ENCODE peak calls at places on chromosomes 6 and 20, in four cellular contexts. One of them, this sample, is unnamed.

GRCh38 chr6:106186172-106186571 is 100.0 kb downstream of the PRDM1 start:
- DNase-seq in GM20000: no peak
- DNase-seq in upper lobe of right lung: no peak
- DNase-seq in ascending aorta: no peak
- DNase-seq in this sample: no peak

GRCh38 chr6:9062581-9062980 is 627.2 kb upstream of the SLC35B3 start:
- DNase-seq in ascending aorta: no peak
- DNase-seq in GM20000: no peak
- DNase-seq in upper lobe of right lung: no peak
- DNase-seq in this sample: no peak

GRCh38 chr6:143059616-143060353 is 904 bp upstream of the AIG1 start:
- DNase-seq in ascending aorta: no peak
- DNase-seq in upper lobe of right lung: no peak
- DNase-seq in GM20000: peak; percentile 34
- DNase-seq in this sample: peak; percentile 87

GRCh38 chr6:150453357-150453756 is 84.5 kb downstream of the IYD start:
- DNase-seq in ascending aorta: no peak
- DNase-seq in GM20000: no peak
- DNase-seq in upper lobe of right lung: no peak
- DNase-seq in this sample: no peak

GRCh38 chr20:44532981-44533331 is 11.1 kb upstream of the SERINC3 start:
- DNase-seq in GM20000: no peak
- DNase-seq in upper lobe of right lung: no peak
- DNase-seq in ascending aorta: no peak
- DNase-seq in this sample: no peak

GRCh38 chr20:40692240-40693011 is 3.4 kb upstream of the MAFB start:
- DNase-seq in upper lobe of right lung: no peak
- DNase-seq in ascending aorta: no peak
- DNase-seq in GM20000: no peak
- DNase-seq in this sample: no peak

GRCh38 chr20:868279-868678 is 34.8 kb downstream of the FAM110A start:
- DNase-seq in ascending aorta: no peak
- DNase-seq in GM20000: no peak
- DNase-seq in upper lobe of right lung: no peak
- DNase-seq in this sample: no peak

GRCh38 chr20:59611286-59611685 is 6.9 kb downstream of the PHACTR3 start:
- DNase-seq in upper lobe of right lung: no peak
- DNase-seq in GM20000: no peak
- DNase-seq in ascending aorta: no peak
- DNase-seq in this sample: no peak

GRCh38 chr6:132404736-132405135 is 3.5 kb upstream of the MOXD1 start:
- DNase-seq in GM20000: no peak
- DNase-seq in upper lobe of right lung: no peak
- DNase-seq in ascending aorta: no peak
- DNase-seq in this sample: no peak

GRCh38 chr20:16821211-16822089 is 73.3 kb downstream of the OTOR start:
- DNase-seq in upper lobe of right lung: no peak
- DNase-seq in ascending aorta: no peak
- DNase-seq in GM20000: peak; percentile 38
- DNase-seq in this sample: peak; percentile 39

GRCh38 chr6:123965894-123966293 is 162.2 kb downstream of the NKAIN2 start:
- DNase-seq in upper lobe of right lung: no peak
- DNase-seq in GM20000: no peak
- DNase-seq in ascending aorta: no peak
- DNase-seq in this sample: peak; percentile 34

GRCh38 chr20:8153281-8153908 is 21.3 kb downstream of the PLCB1 start:
- DNase-seq in GM20000: no peak
- DNase-seq in upper lobe of right lung: no peak
- DNase-seq in ascending aorta: no peak
- DNase-seq in this sample: no peak

GRCh38 chr6:95384988-95385387 is 192.3 kb upstream of the MANEA start:
- DNase-seq in GM20000: no peak
- DNase-seq in ascending aorta: no peak
- DNase-seq in upper lobe of right lung: peak; percentile 47
- DNase-seq in this sample: no peak

GRCh38 chr20:46648903-46649649 is 2.2 kb downstream of the SLC13A3 start:
- DNase-seq in upper lobe of right lung: no peak
- DNase-seq in GM20000: no peak
- DNase-seq in ascending aorta: no peak
- DNase-seq in this sample: no peak

GRCh38 chr6:3868544-3868943 is 19.4 kb downstream of the FAM50B start:
- DNase-seq in ascending aorta: no peak
- DNase-seq in upper lobe of right lung: no peak
- DNase-seq in GM20000: no peak
- DNase-seq in this sample: no peak

GRCh38 chr20:39269031-39269461 is 306.9 kb downstream of the DHX35 start:
- DNase-seq in upper lobe of right lung: peak; percentile 76
- DNase-seq in GM20000: peak; percentile 61
- DNase-seq in ascending aorta: no peak
- DNase-seq in this sample: peak; percentile 66

GRCh38 chr6:8828376-8828775 is 393.0 kb upstream of the SLC35B3 start:
- DNase-seq in GM20000: no peak
- DNase-seq in upper lobe of right lung: no peak
- DNase-seq in ascending aorta: no peak
- DNase-seq in this sample: no peak

GRCh38 chr20:38635721-38636285 is 34.2 kb downstream of the ARHGAP40 start:
- DNase-seq in ascending aorta: no peak
- DNase-seq in GM20000: no peak
- DNase-seq in upper lobe of right lung: no peak
- DNase-seq in this sample: peak; percentile 49

GRCh38 chr6:75318900-75319299 is 34.3 kb upstream of the TMEM30A start:
- DNase-seq in GM20000: no peak
- DNase-seq in upper lobe of right lung: no peak
- DNase-seq in ascending aorta: no peak
- DNase-seq in this sample: no peak

GRCh38 chr6:156599367-156599766 is 177.8 kb upstream of the ARID1B start:
- DNase-seq in upper lobe of right lung: no peak
- DNase-seq in ascending aorta: no peak
- DNase-seq in GM20000: no peak
- DNase-seq in this sample: no peak

GRCh38 chr6:125114248-125114858 is 39.2 kb upstream of the TPD52L1 start:
- DNase-seq in upper lobe of right lung: no peak
- DNase-seq in GM20000: peak; percentile 40
- DNase-seq in ascending aorta: no peak
- DNase-seq in this sample: peak; percentile 34

GRCh38 chr6:166307981-166308768 is at the start of gene PRR18:
- DNase-seq in GM20000: peak; percentile 61
- DNase-seq in upper lobe of right lung: no peak
- DNase-seq in ascending aorta: no peak
- DNase-seq in this sample: no peak

GRCh38 chr6:73941892-73942291 is 245.9 kb downstream of the CD109 start:
- DNase-seq in ascending aorta: no peak
- DNase-seq in upper lobe of right lung: no peak
- DNase-seq in GM20000: no peak
- DNase-seq in this sample: no peak

GRCh38 chr6:125481056-125481455 is 179.3 kb upstream of the HDDC2 start:
- DNase-seq in upper lobe of right lung: no peak
- DNase-seq in ascending aorta: no peak
- DNase-seq in GM20000: no peak
- DNase-seq in this sample: no peak

GRCh38 chr6:16669227-16669626 is 92.0 kb downstream of the ATXN1 start:
- DNase-seq in GM20000: no peak
- DNase-seq in upper lobe of right lung: no peak
- DNase-seq in ascending aorta: no peak
- DNase-seq in this sample: peak; percentile 36

GRCh38 chr6:1170793-1171192 is 141.1 kb upstream of the FOXQ1 start:
- DNase-seq in upper lobe of right lung: no peak
- DNase-seq in ascending aorta: no peak
- DNase-seq in GM20000: no peak
- DNase-seq in this sample: no peak

GRCh38 chr20:53899351-53900167 is 170.8 kb downstream of the BCAS1 start:
- DNase-seq in GM20000: peak; percentile 46
- DNase-seq in ascending aorta: no peak
- DNase-seq in upper lobe of right lung: no peak
- DNase-seq in this sample: peak; percentile 92

DNA sequence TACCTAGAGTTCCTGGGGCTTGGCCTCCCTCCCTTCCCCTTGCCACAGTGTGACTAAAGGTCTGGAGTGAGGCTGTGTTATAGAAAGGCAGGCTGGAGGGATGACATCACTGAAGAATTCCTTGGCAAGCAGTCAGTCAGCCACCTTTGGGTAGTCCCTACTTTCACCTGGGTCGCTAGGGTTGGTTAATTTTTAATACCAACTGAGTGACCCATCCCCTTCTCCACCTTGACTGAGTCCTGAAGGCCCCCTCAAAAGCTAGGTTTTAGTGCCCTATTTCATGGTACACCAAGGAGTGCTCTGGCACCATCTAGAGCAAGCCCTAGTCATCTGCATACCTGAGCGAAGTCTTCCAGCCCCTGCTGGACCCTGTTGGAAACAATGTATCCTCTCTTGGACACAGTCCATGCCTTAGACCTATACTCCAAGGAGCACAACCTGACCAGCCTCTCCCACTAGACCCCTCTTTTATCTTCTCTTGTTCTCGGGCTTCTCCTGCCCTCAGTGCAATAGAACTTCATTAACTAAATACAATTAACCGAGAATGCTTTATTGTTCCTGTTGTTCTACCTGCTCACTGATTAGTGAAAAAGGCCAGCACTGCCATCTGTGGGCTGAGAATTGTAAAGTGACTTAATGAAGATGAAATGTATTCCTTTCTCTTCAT is 44.6 kb downstream of the RIN2 start:
- DNase-seq in GM20000: no peak
- DNase-seq in upper lobe of right lung: no peak
- DNase-seq in ascending aorta: no peak
- DNase-seq in this sample: peak; percentile 78
- TF ChIP-seq CTCF in GM20000: no peak
- TF ChIP-seq CTCF in upper lobe of right lung: peak; percentile 15
- TF ChIP-seq CTCF in ascending aorta: no peak
- TF ChIP-seq CTCF in this sample: peak; percentile 48

GRCh38 chr6:170178561-170179477 is 112.1 kb downstream of the DLL1 start:
- DNase-seq in ascending aorta: no peak
- DNase-seq in upper lobe of right lung: no peak
- DNase-seq in GM20000: no peak
- DNase-seq in this sample: peak; percentile 90
- TF ChIP-seq CTCF in ascending aorta: no peak
- TF ChIP-seq CTCF in upper lobe of right lung: no peak
- TF ChIP-seq CTCF in GM20000: no peak
- TF ChIP-seq CTCF in this sample: no peak

GRCh38 chr6:94254689-94255088 is 835.3 kb upstream of the EPHA7 start:
- DNase-seq in GM20000: no peak
- DNase-seq in ascending aorta: no peak
- DNase-seq in upper lobe of right lung: no peak
- DNase-seq in this sample: no peak
- TF ChIP-seq CTCF in GM20000: no peak
- TF ChIP-seq CTCF in ascending aorta: no peak
- TF ChIP-seq CTCF in upper lobe of right lung: no peak
- TF ChIP-seq CTCF in this sample: no peak

DNA sequence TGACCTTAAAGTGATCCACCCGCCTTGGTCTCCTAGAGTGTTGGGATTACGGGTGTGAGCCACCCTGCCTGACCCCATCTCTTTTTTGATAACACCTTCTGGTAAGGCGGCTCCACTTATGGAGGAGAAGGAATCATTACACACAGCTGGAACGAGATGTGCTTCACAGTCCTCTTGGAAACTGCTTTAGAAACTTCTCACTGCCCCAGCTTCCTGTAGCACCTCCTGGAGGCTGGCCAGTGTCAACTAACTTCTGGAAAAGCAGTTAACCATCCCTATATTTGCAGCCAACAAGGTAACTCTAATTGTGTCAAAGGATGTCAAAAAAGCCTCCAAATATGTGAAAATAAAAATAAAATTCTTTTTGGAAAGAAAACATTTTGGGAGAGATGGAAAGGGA is 48.8 kb upstream of the BCLAF1 start:
- DNase-seq in ascending aorta: no peak
- DNase-seq in GM20000: no peak
- DNase-seq in upper lobe of right lung: no peak
- DNase-seq in this sample: no peak
- TF ChIP-seq CTCF in ascending aorta: no peak
- TF ChIP-seq CTCF in GM20000: no peak
- TF ChIP-seq CTCF in upper lobe of right lung: no peak
- TF ChIP-seq CTCF in this sample: no peak

DNA sequence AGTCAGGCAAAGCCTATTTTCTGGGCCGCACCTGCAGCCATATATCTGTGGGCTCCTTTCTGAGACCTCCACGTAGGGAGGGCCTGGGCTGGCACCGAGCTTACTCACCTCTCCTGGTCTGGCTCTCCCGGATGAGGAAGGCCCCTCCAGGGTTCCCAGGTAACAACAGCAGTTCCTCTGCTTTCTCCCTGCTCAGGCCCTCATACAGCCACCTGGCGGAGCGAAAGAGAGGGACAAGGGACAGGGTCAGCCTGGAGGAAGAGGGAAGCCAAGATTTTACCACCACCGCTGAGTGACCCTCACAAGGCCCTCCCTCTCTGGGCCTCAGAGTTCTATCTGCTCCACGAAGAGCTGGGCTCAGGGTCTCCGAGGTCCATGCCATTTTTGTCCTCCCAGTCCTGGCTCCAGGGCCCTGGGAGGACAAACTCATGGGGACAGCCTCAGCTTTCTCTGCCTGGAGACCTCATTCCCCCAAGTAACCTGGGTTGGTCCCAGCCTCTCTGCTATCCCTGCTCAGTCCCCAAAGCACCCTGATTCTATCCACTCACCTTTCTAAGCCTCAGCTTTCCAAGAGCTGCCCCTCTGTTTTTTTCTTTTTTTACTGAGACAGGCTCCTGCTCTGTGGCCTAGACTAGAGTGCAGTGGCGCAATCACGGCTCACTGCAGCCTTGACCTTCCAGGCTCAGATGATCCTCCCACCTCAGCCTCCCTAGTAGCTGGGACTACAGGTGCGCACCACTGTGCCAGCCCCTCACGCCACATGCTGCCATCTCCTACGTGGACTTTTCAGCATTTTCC is 13.3 kb downstream of the SLA2 start:
- DNase-seq in upper lobe of right lung: no peak
- DNase-seq in GM20000: no peak
- DNase-seq in ascending aorta: no peak
- DNase-seq in this sample: no peak
- TF ChIP-seq CTCF in upper lobe of right lung: no peak
- TF ChIP-seq CTCF in GM20000: no peak
- TF ChIP-seq CTCF in ascending aorta: no peak
- TF ChIP-seq CTCF in this sample: no peak

GRCh38 chr6:52231411-52232127 is 12.7 kb downstream of the IL17F start:
- DNase-seq in upper lobe of right lung: no peak
- DNase-seq in GM20000: no peak
- DNase-seq in ascending aorta: no peak
- DNase-seq in this sample: no peak

GRCh38 chr6:52230685-52231084 is 13.6 kb downstream of the IL17F start:
- DNase-seq in GM20000: no peak
- DNase-seq in upper lobe of right lung: no peak
- DNase-seq in ascending aorta: no peak
- DNase-seq in this sample: no peak

GRCh38 chr6:52232990-52233389 is 11.3 kb downstream of the IL17F start:
- DNase-seq in ascending aorta: no peak
- DNase-seq in upper lobe of right lung: no peak
- DNase-seq in GM20000: no peak
- DNase-seq in this sample: no peak

GRCh38 chr6:52233975-52234823 is 10.1 kb downstream of the IL17F start:
- DNase-seq in GM20000: peak; percentile 51
- DNase-seq in ascending aorta: no peak
- DNase-seq in upper lobe of right lung: no peak
- DNase-seq in this sample: peak; percentile 71
- TF ChIP-seq CTCF in GM20000: peak; percentile 63
- TF ChIP-seq CTCF in ascending aorta: no peak
- TF ChIP-seq CTCF in upper lobe of right lung: peak; percentile 41
- TF ChIP-seq CTCF in this sample: peak; percentile 49

This sample was measured in RWPE1.